ENCODE peak calls at places on chromosomes 2 and 18, in four cellular contexts. One of them, this sample, is unnamed.

GRCh38 chr18:2143666-2144065 is 427.6 kb downstream of the METTL4 start:
- DNase-seq in A549: no peak
- DNase-seq in ELR: no peak
- DNase-seq in hepatocyte: no peak
- DNase-seq in this sample: no peak

GRCh38 chr18:1052301-1052700 is 147.6 kb downstream of the ADCYAP1 start:
- DNase-seq in A549: no peak
- DNase-seq in ELR: no peak
- DNase-seq in hepatocyte: no peak
- DNase-seq in this sample: no peak

GRCh38 chr2:61011649-61012048 is 5.9 kb upstream of the PEX13 start:
- DNase-seq in A549: no peak
- DNase-seq in ELR: no peak
- DNase-seq in hepatocyte: no peak
- DNase-seq in this sample: no peak

GRCh38 chr2:117562654-117563053 is 251.8 kb upstream of the DDX18 start:
- DNase-seq in A549: no peak
- DNase-seq in ELR: no peak
- DNase-seq in hepatocyte: no peak
- DNase-seq in this sample: no peak

GRCh38 chr2:181309161-181309560 is 148.0 kb upstream of the ITGA4 start:
- DNase-seq in A549: no peak
- DNase-seq in ELR: no peak
- DNase-seq in hepatocyte: no peak
- DNase-seq in this sample: no peak

GRCh38 chr18:42839408-42839807 is 276.1 kb downstream of the RIT2 start:
- DNase-seq in A549: no peak
- DNase-seq in ELR: no peak
- DNase-seq in hepatocyte: no peak
- DNase-seq in this sample: no peak

GRCh38 chr18:12086249-12086648 is 7.4 kb upstream of the ANKRD62 start:
- DNase-seq in A549: no peak
- DNase-seq in ELR: no peak
- DNase-seq in hepatocyte: peak; percentile 6
- DNase-seq in this sample: no peak

GRCh38 chr18:76258209-76258608 is 236.8 kb downstream of the ZNF516 start:
- DNase-seq in A549: no peak
- DNase-seq in ELR: no peak
- DNase-seq in hepatocyte: no peak
- DNase-seq in this sample: no peak

GRCh38 chr18:2411381-2411977 is 159.8 kb downstream of the METTL4 start:
- DNase-seq in A549: no peak
- DNase-seq in ELR: peak; percentile 90
- DNase-seq in hepatocyte: no peak
- DNase-seq in this sample: no peak

GRCh38 chr2:58122540-58122939 is 75.9 kb downstream of the VRK2 start:
- DNase-seq in A549: no peak
- DNase-seq in ELR: no peak
- DNase-seq in hepatocyte: no peak
- DNase-seq in this sample: no peak

This sample was measured in islet precursor cell.